ENCODE peak calls at places on chromosome 1, in eight cellular contexts. F, S, L, Q, N, U, J and Z are unnamed samples.

GRCh38 chr1:8082945-8083344 is 56.8 kb upstream of the ERRFI1 start:
- DNase-seq in F (no peak), S (no peak), L (no peak), Q (peak; percentile 84), N (no peak), U (no peak), J (no peak), Z (peak; percentile 76)

GRCh38 chr1:229064320-229064908 is 206.5 kb upstream of the RAB4A start:
- DNase-seq in F (no peak), S (no peak), L (no peak), Q (no peak), N (no peak), U (peak; percentile 27), J (no peak), Z (no peak)

GRCh38 chr1:52907068-52907811 is 14.3 kb downstream of the ECHDC2 start:
- DNase-seq in F (no peak), S (no peak), L (no peak), Q (peak; percentile 28), N (no peak), U (no peak), J (no peak), Z (no peak)

GRCh38 chr1:175857756-175858155 is 114.4 kb upstream of the TNR start:
- DNase-seq in F (no peak), S (no peak), L (no peak), Q (no peak), N (no peak), U (no peak), J (no peak), Z (no peak)

GRCh38 chr1:76939107-76939816 is 72.0 kb downstream of the ST6GALNAC5 start:
- DNase-seq in F (no peak), S (no peak), L (no peak), Q (peak; percentile 37), N (no peak), U (no peak), J (peak; percentile 20), Z (peak; percentile 61)

GRCh38 chr1:102879439-102879993 is 228.8 kb downstream of the COL11A1 start:
- DNase-seq in F (no peak), S (no peak), L (no peak), Q (peak; percentile 86), N (no peak), U (peak; percentile 79), J (peak; percentile 22), Z (peak; percentile 68)

GRCh38 chr1:5884110-5884509 is 108.1 kb downstream of the NPHP4 start:
- DNase-seq in F (no peak), S (no peak), L (no peak), Q (no peak), N (no peak), U (no peak), J (no peak), Z (no peak)

GRCh38 chr1:163265547-163265946 is 56.2 kb upstream of the NUF2 start:
- DNase-seq in F (no peak), S (no peak), L (no peak), Q (no peak), N (no peak), U (no peak), J (no peak), Z (no peak)

GRCh38 chr1:231515748-231516147 is 12.7 kb upstream of the TSNAX start:
- DNase-seq in F (no peak), S (no peak), L (no peak), Q (no peak), N (no peak), U (no peak), J (no peak), Z (no peak)

GRCh38 chr1:50913954-50914353 is 46.1 kb downstream of the FAF1 start:
- DNase-seq in F (no peak), S (no peak), L (no peak), Q (peak; percentile 3), N (no peak), U (no peak), J (no peak), Z (no peak)

GRCh38 chr1:223792046-223792445 is 53.7 kb downstream of the TP53BP2 start:
- DNase-seq in F (no peak), S (no peak), L (no peak), Q (no peak), N (no peak), U (no peak), J (no peak), Z (no peak)

GRCh38 chr1:39178541-39179431 is 25.7 kb upstream of the MACF1 start:
- DNase-seq in F (no peak), S (no peak), L (no peak), Q (peak; percentile 77), N (no peak), U (peak; percentile 89), J (no peak), Z (no peak)

GRCh38 chr1:9183898-9184297 is 50.7 kb upstream of the H6PD start:
- DNase-seq in F (no peak), S (no peak), L (no peak), Q (no peak), N (no peak), U (no peak), J (no peak), Z (no peak)

GRCh38 chr1:23889074-23889473 is 21.0 kb upstream of the FUCA1 start:
- DNase-seq in F (no peak), S (no peak), L (no peak), Q (no peak), N (no peak), U (no peak), J (no peak), Z (no peak)

GRCh38 chr1:71086331-71086730 is 5.5 kb upstream of the ZRANB2 start:
- DNase-seq in F (no peak), S (peak; percentile 18), L (no peak), Q (peak; percentile 85), N (no peak), U (no peak), J (no peak), Z (peak; percentile 41)

GRCh38 chr1:17612831-17613230 is 73.3 kb downstream of the ARHGEF10L start:
- DNase-seq in F (no peak), S (no peak), L (no peak), Q (no peak), N (no peak), U (no peak), J (no peak), Z (no peak)

GRCh38 chr1:230279583-230279945 is 146.6 kb downstream of the PGBD5 start:
- DNase-seq in F (no peak), S (no peak), L (no peak), Q (no peak), N (no peak), U (no peak), J (no peak), Z (no peak)

GRCh38 chr1:165354739-165355138 is 1.8 kb downstream of the LMX1A start:
- DNase-seq in F (no peak), S (no peak), L (no peak), Q (no peak), N (no peak), U (no peak), J (no peak), Z (no peak)

DNA sequence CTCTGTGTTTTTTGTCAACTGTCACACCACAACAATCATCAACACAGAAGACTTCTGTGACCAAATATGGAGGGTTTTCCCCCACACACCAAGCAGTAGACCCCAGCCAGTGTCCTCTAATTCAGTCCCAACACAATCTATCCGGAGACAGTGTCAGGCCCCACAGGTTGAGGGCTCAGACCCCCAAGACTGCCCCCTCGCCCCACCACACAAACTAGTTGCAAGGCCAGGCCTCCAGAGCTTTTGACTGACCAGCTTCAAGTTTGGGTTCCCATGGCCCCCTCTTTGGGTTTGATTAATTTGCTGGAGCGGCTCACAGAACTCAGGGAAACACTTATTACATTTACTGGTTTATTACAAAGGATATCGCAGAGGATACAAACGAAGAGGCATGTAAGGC is 37.2 kb downstream of the NEK2 start:
- DNase-seq in F (no peak), S (no peak), L (no peak), Q (no peak), N (no peak), U (no peak), J (no peak), Z (no peak)
- H3K4me3 ChIP-seq in F (no peak overlapping the region), S (no peak overlapping the region), L (no peak overlapping the region), Q (no peak overlapping the region), N (no peak overlapping the region), U (no peak overlapping the region), J (no peak overlapping the region), Z (no peak overlapping the region)

GRCh38 chr1:47179023-47179987 is 10.5 kb downstream of the PDZK1IP1 start:
- DNase-seq in F (peak; percentile 67), S (peak; percentile 83), L (peak; percentile 40), Q (peak; percentile 91), N (peak; percentile 92), U (peak; percentile 92), J (peak; percentile 86), Z (peak; percentile 70)

GRCh38 chr1:47180603-47181094 is 9.2 kb downstream of the PDZK1IP1 start:
- DNase-seq in F (no peak), S (no peak), L (no peak), Q (no peak), N (no peak), U (no peak), J (no peak), Z (no peak)

GRCh38 chr1:47181095-47181954 is 8.5 kb downstream of the PDZK1IP1 start:
- DNase-seq in F (no peak), S (no peak), L (no peak), Q (no peak), N (no peak), U (no peak), J (no peak), Z (no peak)

GRCh38 chr1:47178665-47179022 is 11.2 kb downstream of the PDZK1IP1 start:
- DNase-seq in F (no peak), S (no peak), L (no peak), Q (no peak), N (no peak), U (no peak), J (no peak), Z (no peak)

GRCh38 chr1:47179988-47180563 is 9.8 kb downstream of the PDZK1IP1 start:
- DNase-seq in F (no peak), S (no peak), L (no peak), Q (no peak), N (no peak), U (no peak), J (no peak), Z (no peak)
- H3K4me3 ChIP-seq in F (peak overlapping the region; percentile 82), S (no peak overlapping the region), L (peak overlapping the region; percentile 36), Q (no peak overlapping the region), N (no peak overlapping the region), U (peak overlapping the region; percentile 46), J (peak overlapping the region; percentile 40), Z (peak overlapping the region; percentile 53)

DNA sequence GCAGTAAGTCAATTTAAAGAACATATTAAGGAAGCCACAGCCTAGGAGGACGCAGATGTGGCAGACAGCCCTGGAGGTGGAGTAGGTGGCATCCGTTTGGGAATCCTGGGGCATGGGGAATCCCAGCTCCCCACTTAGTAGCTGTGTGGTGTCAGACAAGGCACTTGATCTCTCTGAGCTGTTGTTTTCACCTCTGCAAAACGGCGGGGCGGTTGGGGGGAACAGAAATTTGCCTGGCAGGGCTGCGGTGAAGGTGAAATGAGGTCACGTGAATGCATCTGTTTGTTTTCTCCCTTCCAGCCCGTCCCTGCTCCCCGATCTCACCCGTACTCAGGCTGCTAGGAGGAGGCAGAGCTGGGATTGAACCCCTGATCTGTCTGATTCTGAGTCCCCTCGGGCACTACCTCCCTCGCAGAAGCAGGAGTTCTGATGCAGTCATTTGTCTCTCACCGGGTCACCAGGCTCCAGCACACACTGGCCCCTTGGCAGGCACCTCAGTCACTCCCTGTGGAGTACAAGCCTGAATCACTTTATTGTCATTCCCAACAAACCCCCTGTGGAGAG is 2.2 kb upstream of the LAPTM5 start:
- DNase-seq in F (no peak), S (no peak), L (peak; percentile 76), Q (no peak), N (peak; percentile 46), U (no peak), J (no peak), Z (no peak)
- H3K4me3 ChIP-seq in F (no peak overlapping the region), S (no peak overlapping the region), L (peak overlapping the region; percentile 61), Q (no peak overlapping the region), N (no peak overlapping the region), U (no peak overlapping the region), J (no peak overlapping the region), Z (no peak overlapping the region)

GRCh38 chr1:118984086-118984989 is 3.8 kb downstream of the TBX15 start:
- DNase-seq in F (no peak), S (no peak), L (no peak), Q (peak; percentile 5), N (no peak), U (no peak), J (no peak), Z (no peak)
- H3K4me3 ChIP-seq in F (peak overlapping the region; percentile 54), S (peak overlapping the region; percentile 17), L (no peak overlapping the region), Q (no peak overlapping the region), N (peak overlapping the region; percentile 4), U (no peak overlapping the region), J (no peak overlapping the region), Z (peak overlapping the region; percentile 73)